ENCODE peak calls at places on chromosomes 7 and 10, in ten cellular contexts. K is effector memory CD8-positive, alpha-beta T cell; M is HS-5; E is COLO829; R is G401; P is astrocyte of the spinal cord; Q is activated gamma-delta T cell treated with Interleukin-2 at 50 U/mL for 16 hours; U is heart left ventricle; J is OCI-LY7; O is fibroblast of lung. V is an unnamed sample.

GRCh38 chr10:62046522-62047239 is 145.2 kb downstream of the ARID5B start:
- DNase-seq in K (no peak), M (no peak), E (no peak), R (peak), P (peak), Q (no peak), U (no peak), J (peak), O (peak), V (no peak)

GRCh38 chr10:19930936-19931859 is 115.0 kb downstream of the PLXDC2 start:
- DNase-seq in K (no peak), M (no peak), E (no peak), R (peak), P (peak), Q (no peak), U (no peak), J (peak), O (peak), V (no peak)

GRCh38 chr7:8184241-8184640 is 77.7 kb downstream of the ICA1 start:
- DNase-seq in K (no peak), M (no peak), E (peak), R (no peak), P (no peak), Q (no peak), U (no peak), J (no peak), O (no peak), V (no peak)

GRCh38 chr7:16847381-16847860 is 34.4 kb downstream of the AGR3 start:
- DNase-seq in K (no peak), M (no peak), E (no peak), R (no peak), P (peak), Q (no peak), U (no peak), J (no peak), O (no peak), V (no peak)

GRCh38 chr10:45440511-45441062 is 66.6 kb downstream of the ALOX5 start:
- DNase-seq in K (no peak), M (no peak), E (no peak), R (no peak), P (no peak), Q (no peak), U (no peak), J (no peak), O (no peak), V (no peak)

GRCh38 chr7:71409550-71410157 is 277.7 kb downstream of the GALNT17 start:
- DNase-seq in K (no peak), M (no peak), E (no peak), R (no peak), P (no peak), Q (no peak), U (no peak), J (no peak), O (no peak), V (no peak)

GRCh38 chr7:24891173-24891787 is 88.7 kb downstream of the OSBPL3 start:
- DNase-seq in K (no peak), M (no peak), E (no peak), R (no peak), P (no peak), Q (no peak), U (no peak), J (no peak), O (no peak), V (no peak)

GRCh38 chr10:124701881-124702656 is 42.1 kb downstream of the FAM53B start:
- DNase-seq in K (no peak), M (no peak), E (no peak), R (no peak), P (peak), Q (no peak), U (peak), J (no peak), O (peak), V (no peak)